ENCODE peak calls at places on chromosomes 7 and 10, in eight cellular contexts. I, W, N, T, G, S, M and Y are unnamed samples.
A peak's percentile ranks its signal among the peaks of the same experiment; 100 is the strongest.

GRCh38 chr7:100220833-100221718 is 1.3 kb downstream of the PVRIG start:
- DNase-seq in I (no peak), W (peak; percentile 73), N (no peak), T (no peak), G (peak; percentile 87), S (no peak), M (no peak), Y (no peak)

GRCh38 chr10:49177391-49178355 is 10.5 kb downstream of the TMEM273 start:
- DNase-seq in I (no peak), W (no peak), N (peak; percentile 97), T (peak; percentile 87), G (no peak), S (no peak), M (peak; percentile 60), Y (no peak)

GRCh38 chr7:94274828-94275227 is 119.9 kb upstream of the COL1A2 start:
- DNase-seq in I (no peak), W (no peak), N (no peak), T (no peak), G (no peak), S (no peak), M (no peak), Y (no peak)

GRCh38 chr10:118511720-118512119 is 83.7 kb downstream of the PRLHR start:
- DNase-seq in I (no peak), W (no peak), N (no peak), T (no peak), G (no peak), S (no peak), M (no peak), Y (no peak)

GRCh38 chr10:75793848-75794247 is 362.4 kb downstream of the LRMDA start:
- DNase-seq in I (no peak), W (no peak), N (no peak), T (no peak), G (no peak), S (no peak), M (no peak), Y (no peak)

GRCh38 chr7:30445770-30446169 is 32.8 kb downstream of the NOD1 start:
- DNase-seq in I (no peak), W (peak; percentile 88), N (peak; percentile 58), T (no peak), G (peak; percentile 83), S (peak; percentile 33), M (no peak), Y (peak; percentile 74)

GRCh38 chr10:71878327-71879034 is 27.4 kb upstream of the PSAP start:
- DNase-seq in I (no peak), W (no peak), N (no peak), T (no peak), G (peak; percentile 61), S (no peak), M (no peak), Y (peak; percentile 31)

GRCh38 chr7:46559194-46559576 is 638.1 kb upstream of the IGFBP3 start:
- DNase-seq in I (no peak), W (no peak), N (peak; percentile 92), T (peak; percentile 24), G (no peak), S (no peak), M (peak; percentile 13), Y (no peak)

GRCh38 chr10:4820804-4821401 is 5.1 kb upstream of the AKR1E2 start:
- DNase-seq in I (no peak), W (no peak), N (no peak), T (no peak), G (no peak), S (no peak), M (no peak), Y (no peak)

GRCh38 chr7:35753761-35754603 is 46.9 kb upstream of the SEPTIN7 start:
- DNase-seq in I (no peak), W (no peak), N (no peak), T (peak; percentile 88), G (no peak), S (peak; percentile 7), M (no peak), Y (no peak)

GRCh38 chr10:60828489-60828852 is 50.2 kb downstream of the CDK1 start:
- DNase-seq in I (no peak), W (no peak), N (peak; percentile 52), T (no peak), G (no peak), S (no peak), M (no peak), Y (no peak)

GRCh38 chr7:128162666-128163065 is 78.4 kb upstream of the LEP start:
- DNase-seq in I (no peak), W (no peak), N (no peak), T (no peak), G (peak; percentile 27), S (no peak), M (no peak), Y (no peak)

GRCh38 chr10:7412482-7413251 is 1.8 kb upstream of the SFMBT2 start:
- DNase-seq in I (no peak), W (no peak), N (peak; percentile 20), T (no peak), G (peak; percentile 60), S (peak; percentile 68), M (no peak), Y (peak; percentile 82)

GRCh38 chr7:132380065-132380464 is 196.2 kb downstream of the PLXNA4 start:
- DNase-seq in I (no peak), W (no peak), N (no peak), T (no peak), G (no peak), S (no peak), M (no peak), Y (peak; percentile 53)

GRCh38 chr7:139457153-139457946 is 26.1 kb downstream of the KLRG2 start:
- DNase-seq in I (no peak), W (no peak), N (peak; percentile 75), T (peak; percentile 80), G (no peak), S (no peak), M (peak; percentile 45), Y (no peak)

GRCh38 chr7:37282927-37283326 is 165.7 kb downstream of the ELMO1 start:
- DNase-seq in I (no peak), W (no peak), N (no peak), T (no peak), G (no peak), S (no peak), M (no peak), Y (no peak)

GRCh38 chr10:61897671-61898434 is 3.6 kb upstream of the ARID5B start:
- DNase-seq in I (no peak), W (peak; percentile 52), N (peak; percentile 78), T (peak; percentile 45), G (no peak), S (peak; percentile 24), M (peak; percentile 24), Y (peak; percentile 63)

GRCh38 chr10:103231047-103231551 is 14.6 kb upstream of the RPEL1 start:
- DNase-seq in I (no peak), W (no peak), N (peak; percentile 93), T (peak; percentile 91), G (no peak), S (no peak), M (peak; percentile 86), Y (peak; percentile 95)

GRCh38 chr7:131111081-131111576 is 216.5 kb upstream of the MKLN1 start:
- DNase-seq in I (no peak), W (peak; percentile 52), N (peak; percentile 87), T (peak; percentile 48), G (no peak), S (no peak), M (no peak), Y (no peak)

GRCh38 chr7:130393095-130393494 is 12.8 kb downstream of the CPA1 start:
- DNase-seq in I (no peak), W (no peak), N (peak; percentile 89), T (peak; percentile 57), G (no peak), S (no peak), M (no peak), Y (no peak)

GRCh38 chr7:158358926-158359645 is 228.5 kb downstream of the PTPRN2 start:
- DNase-seq in I (no peak), W (no peak), N (no peak), T (no peak), G (peak; percentile 15), S (no peak), M (no peak), Y (no peak)

GRCh38 chr10:14688606-14689005 is 86.1 kb downstream of the FAM107B start:
- DNase-seq in I (no peak), W (no peak), N (peak; percentile 68), T (peak; percentile 13), G (no peak), S (peak; percentile 6), M (no peak), Y (no peak)

GRCh38 chr7:12436896-12437535 is 33.4 kb upstream of the VWDE start:
- DNase-seq in I (no peak), W (no peak), N (peak; percentile 81), T (peak; percentile 52), G (no peak), S (peak; percentile 13), M (no peak), Y (peak; percentile 72)

GRCh38 chr10:784759-785538 is 95.5 kb upstream of the DIP2C start:
- DNase-seq in I (no peak), W (no peak), N (peak; percentile 96), T (peak; percentile 79), G (peak; percentile 37), S (peak; percentile 68), M (peak; percentile 50), Y (peak; percentile 64)

GRCh38 chr7:47369736-47370135 is 212.2 kb downstream of the TNS3 start:
- DNase-seq in I (no peak), W (no peak), N (no peak), T (no peak), G (no peak), S (no peak), M (peak; percentile 22), Y (no peak)

GRCh38 chr10:90461437-90462155 is 396.2 kb downstream of the HTR7 start:
- DNase-seq in I (no peak), W (no peak), N (no peak), T (no peak), G (no peak), S (no peak), M (no peak), Y (no peak)

GRCh38 chr10:57968328-57969016 is 299.2 kb downstream of the IPMK start:
- DNase-seq in I (no peak), W (no peak), N (no peak), T (no peak), G (no peak), S (no peak), M (no peak), Y (no peak)

GRCh38 chr10:104735469-104735868 is 94.4 kb downstream of the SORCS3 start:
- DNase-seq in I (no peak), W (no peak), N (no peak), T (no peak), G (no peak), S (peak; percentile 6), M (no peak), Y (peak; percentile 48)

GRCh38 chr7:41916450-41916927 is 213.6 kb upstream of the INHBA start:
- DNase-seq in I (no peak), W (no peak), N (peak; percentile 98), T (peak; percentile 89), G (no peak), S (no peak), M (peak; percentile 90), Y (no peak)

GRCh38 chr7:17770710-17771375 is 169.5 kb downstream of the SNX13 start:
- DNase-seq in I (no peak), W (peak; percentile 10), N (no peak), T (peak; percentile 44), G (no peak), S (no peak), M (no peak), Y (no peak)

GRCh38 chr10:46327685-46328084 is 40.9 kb downstream of the ANTXRL start:
- DNase-seq in I (no peak), W (no peak), N (no peak), T (no peak), G (no peak), S (no peak), M (no peak), Y (no peak)

GRCh38 chr7:50092579-50093411 is at the start of gene ZPBP:
- DNase-seq in I (no peak), W (peak; percentile 32), N (peak; percentile 52), T (peak; percentile 45), G (peak; percentile 70), S (peak; percentile 27), M (peak; percentile 20), Y (peak; percentile 76)

GRCh38 chr10:29611796-29612381 is 22.9 kb downstream of the SVIL start:
- DNase-seq in I (no peak), W (no peak), N (no peak), T (no peak), G (no peak), S (no peak), M (no peak), Y (no peak)

GRCh38 chr7:33108931-33109757 is at the start of gene RP9:
- DNase-seq in I (no peak), W (peak; percentile 86), N (peak; percentile 87), T (peak; percentile 82), G (peak; percentile 85), S (peak; percentile 86), M (peak; percentile 62), Y (peak; percentile 95)